ENCODE peak calls at places on chromosomes 11 and 22, in five cellular contexts. C, X, Y, S and V are unnamed samples.
A peak's percentile ranks its signal among the peaks of the same experiment; 100 is the strongest.

GRCh38 chr11:125995313-125995712 is 49.5 kb downstream of the VSIG10L2 start:
- DNase-seq in C (no peak), X (no peak), Y (no peak), S (no peak), V (no peak)

GRCh38 chr22:35956850-35957249 is 71.8 kb downstream of the RBFOX2 start:
- DNase-seq in C (no peak), X (no peak), Y (peak; percentile 2), S (no peak), V (no peak)

GRCh38 chr11:134466035-134466908 is 54.2 kb upstream of the B3GAT1 start:
- DNase-seq in C (no peak), X (no peak), Y (no peak), S (peak; percentile 55), V (no peak)

GRCh38 chr11:14634813-14635212 is 8.8 kb upstream of the PDE3B start:
- DNase-seq in C (no peak), X (no peak), Y (no peak), S (no peak), V (no peak)

GRCh38 chr11:66237867-66238266 is 30.6 kb upstream of the RAB1B start:
- DNase-seq in C (no peak), X (no peak), Y (no peak), S (no peak), V (no peak)

GRCh38 chr11:132228756-132229325 is 858.4 kb downstream of the NTM start:
- DNase-seq in C (no peak), X (no peak), Y (no peak), S (no peak), V (no peak)

GRCh38 chr11:2377511-2378443 is 667 bp downstream of the CD81 start:
- DNase-seq in C (peak; percentile 81), X (no peak), Y (no peak), S (peak; percentile 73), V (no peak)

GRCh38 chr11:27471588-27472397 is 797 bp downstream of the LGR4 start:
- DNase-seq in C (peak; percentile 44), X (no peak), Y (no peak), S (peak; percentile 66), V (no peak)

GRCh38 chr11:12045914-12046635 is 37.6 kb upstream of the DKK3 start:
- DNase-seq in C (no peak), X (no peak), Y (no peak), S (no peak), V (no peak)

GRCh38 chr11:122101625-122102291 is 14.3 kb downstream of the BLID start:
- DNase-seq in C (no peak), X (peak; percentile 20), Y (no peak), S (peak; percentile 63), V (no peak)

GRCh38 chr11:69983571-69983877 is 94.6 kb upstream of the ANO1 start:
- DNase-seq in C (no peak), X (no peak), Y (no peak), S (no peak), V (no peak)

GRCh38 chr22:30222321-30222720 is 24.2 kb downstream of the LIF start:
- DNase-seq in C (no peak), X (no peak), Y (no peak), S (no peak), V (no peak)

GRCh38 chr22:28977481-28977971 is 84.1 kb downstream of the C22orf31 start:
- DNase-seq in C (no peak), X (peak; percentile 89), Y (no peak), S (no peak), V (peak; percentile 18)

GRCh38 chr11:125337836-125338235 is 158.2 kb downstream of the FEZ1 start:
- DNase-seq in C (no peak), X (no peak), Y (no peak), S (no peak), V (no peak)

GRCh38 chr22:43118953-43119458 is 8.5 kb downstream of the BIK start:
- DNase-seq in C (no peak), X (no peak), Y (peak; percentile 58), S (no peak), V (no peak)

GRCh38 chr11:8501838-8502237 is 92.2 kb downstream of the STK33 start:
- DNase-seq in C (no peak), X (no peak), Y (no peak), S (no peak), V (no peak)

GRCh38 chr22:29311468-29312217 is 3.9 kb downstream of the RASL10A start:
- DNase-seq in C (no peak), X (no peak), Y (no peak), S (peak; percentile 46), V (no peak)

GRCh38 chr11:28417601-28418323 is 309.6 kb downstream of the METTL15 start:
- DNase-seq in C (no peak), X (no peak), Y (no peak), S (no peak), V (no peak)

GRCh38 chr11:45885274-45885920 is at the start of gene MAPK8IP1:
- DNase-seq in C (peak; percentile 91), X (peak; percentile 47), Y (no peak), S (peak; percentile 82), V (no peak)

GRCh38 chr11:79173615-79174014 is 267.2 kb downstream of the TENM4 start:
- DNase-seq in C (no peak), X (no peak), Y (no peak), S (no peak), V (no peak)

GRCh38 chr11:56750190-56750589 is 1.7 kb upstream of the OR9G4 start:
- DNase-seq in C (no peak), X (peak; percentile 23), Y (no peak), S (no peak), V (no peak)

GRCh38 chr22:37502342-37503182 is 16.4 kb upstream of the MFNG start:
- DNase-seq in C (no peak), X (peak; percentile 88), Y (no peak), S (no peak), V (no peak)

GRCh38 chr11:7592706-7593105 is 78.9 kb downstream of the PPFIBP2 start:
- DNase-seq in C (no peak), X (no peak), Y (no peak), S (no peak), V (no peak)

GRCh38 chr11:116563028-116563712 is 209.6 kb downstream of the BUD13 start:
- DNase-seq in C (no peak), X (peak; percentile 82), Y (no peak), S (no peak), V (no peak)

GRCh38 chr11:2587976-2588748 is 111.6 kb downstream of the KCNQ1OT1 start:
- DNase-seq in C (peak; percentile 3), X (no peak), Y (no peak), S (no peak), V (no peak)

GRCh38 chr11:45159781-45160365 is 13.4 kb downstream of the PRDM11 start:
- DNase-seq in C (no peak), X (no peak), Y (no peak), S (no peak), V (no peak)

GRCh38 chr11:6202036-6202435 is 3.0 kb downstream of the OR52W1 start:
- DNase-seq in C (no peak), X (no peak), Y (no peak), S (no peak), V (no peak)

GRCh38 chr11:6204708-6205107 is 649 bp upstream of the C11orf42 start:
- DNase-seq in C (no peak), X (peak; percentile 6), Y (no peak), S (no peak), V (no peak)

GRCh38 chr11:6201486-6201885 is 2.5 kb downstream of the OR52W1 start:
- DNase-seq in C (no peak), X (no peak), Y (no peak), S (no peak), V (no peak)

GRCh38 chr11:6205366-6205765 is at the start of gene C11orf42:
- DNase-seq in C (no peak), X (no peak), Y (no peak), S (no peak), V (no peak)

DNA sequence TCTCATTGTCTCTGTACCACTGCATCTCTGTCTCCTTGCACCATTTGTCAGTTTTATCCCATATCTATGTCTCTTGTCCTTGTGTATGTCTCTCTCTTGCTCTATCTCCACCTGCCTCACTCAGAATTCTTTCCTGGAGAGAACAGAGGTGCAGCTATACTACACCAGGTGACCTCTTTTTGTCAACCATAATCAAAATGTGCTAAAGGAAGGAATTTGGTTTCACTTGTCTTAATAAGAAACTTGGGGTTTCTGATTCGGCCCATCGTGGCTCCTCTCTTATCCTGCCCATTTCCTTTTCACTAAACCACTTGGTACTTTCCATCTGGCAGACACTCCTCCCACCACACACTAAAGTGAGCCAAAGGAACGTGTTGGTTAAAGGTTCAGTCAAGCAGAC is 2.0 kb upstream of the C11orf42 start:
- DNase-seq in C (no peak), X (no peak), Y (peak; percentile 58), S (no peak), V (no peak)
- H3K27ac ChIP-seq in C (no peak overlapping the region), X (no peak overlapping the region), Y (peak overlapping the region; percentile 0), S (no peak overlapping the region), V (no peak overlapping the region)

GRCh38 chr22:17258015-17258827 is 39.0 kb upstream of the ADA2 start:
- DNase-seq in C (peak; percentile 35), X (no peak), Y (peak; percentile 98), S (peak; percentile 74), V (no peak)
- TF ChIP-seq SRF in C (no peak), X (no peak), Y (no peak), S (no peak), V (no peak)

GRCh38 chr11:48169706-48170105 is 46.9 kb upstream of the OR4B1 start:
- DNase-seq in C (no peak), X (no peak), Y (no peak), S (no peak), V (no peak)

GRCh38 chr11:48168815-48169214 is 47.8 kb upstream of the OR4B1 start:
- DNase-seq in C (no peak), X (no peak), Y (no peak), S (no peak), V (no peak)

GRCh38 chr11:48170840-48171233 is 45.8 kb upstream of the OR4B1 start:
- DNase-seq in C (no peak), X (no peak), Y (no peak), S (no peak), V (no peak)

GRCh38 chr11:48170176-48170839 is 46.3 kb upstream of the OR4B1 start:
- DNase-seq in C (no peak), X (no peak), Y (no peak), S (no peak), V (no peak)

GRCh38 chr11:48169259-48169658 is 47.4 kb upstream of the OR4B1 start:
- DNase-seq in C (no peak), X (no peak), Y (no peak), S (no peak), V (no peak)
- H3K27ac ChIP-seq in C (no peak overlapping the region), X (no peak overlapping the region), Y (no peak overlapping the region), S (no peak overlapping the region), V (no peak overlapping the region)

DNA sequence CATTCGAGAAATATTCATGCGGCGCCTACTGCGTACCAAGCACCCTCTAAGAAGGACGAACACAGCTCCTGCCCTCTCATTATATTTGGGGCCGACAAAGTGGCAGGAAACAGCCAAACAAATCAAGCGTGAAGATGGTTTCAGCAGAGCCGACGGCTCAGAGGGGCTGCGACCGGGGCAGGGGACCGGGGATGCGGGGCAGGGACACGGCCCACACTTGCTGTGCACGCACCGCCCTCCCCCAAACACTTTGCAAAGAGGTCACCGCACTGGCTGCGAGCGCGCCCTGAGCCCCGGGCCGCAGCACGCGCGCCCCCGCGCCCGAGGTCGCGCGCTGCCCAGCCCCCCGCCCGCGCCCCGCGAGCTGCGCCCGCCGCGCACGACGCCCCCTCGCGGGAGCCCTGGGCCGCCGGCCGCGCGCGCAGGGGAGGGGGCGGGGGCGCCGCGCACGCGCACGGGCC is 255 bp upstream of the SYNGR1 start:
- DNase-seq in C (peak; percentile 83), X (no peak), Y (no peak), S (peak; percentile 70), V (no peak)
- TF ChIP-seq SRF in C (no peak), X (no peak), Y (no peak), S (no peak), V (no peak)